ENCODE peak calls at places on chromosomes 1 and 21, in six cellular contexts. U is colonic mucosa, X is GM12864, P is Calu3, H is RWPE1, C is fibroblast of lung. F is an unnamed sample.

GRCh38 chr1:20465187-20465586 is 20.8 kb downstream of the CAMK2N1 start:
- DNase-seq in H (no peak), X (no peak), U (no peak), P (no peak), C (no peak), F (no peak)

GRCh38 chr1:173853074-173853473 is 14.7 kb downstream of the GAS5 start:
- DNase-seq in X (no peak), H (no peak), U (no peak), P (no peak), C (peak; percentile 83), F (no peak)

GRCh38 chr1:169943963-169944526 is 50.3 kb upstream of the SCYL3 start:
- DNase-seq in U (no peak), P (no peak), X (no peak), H (no peak), C (no peak), F (no peak)

GRCh38 chr1:239603530-239603929 is 217.2 kb downstream of the CHRM3 start:
- DNase-seq in U (no peak), C (no peak), X (no peak), H (peak; percentile 31), P (no peak), F (no peak)

GRCh38 chr1:211111351-211111750 is 22.6 kb downstream of the KCNH1 start:
- DNase-seq in H (no peak), C (no peak), P (no peak), U (no peak), X (no peak), F (no peak)

GRCh38 chr1:41013024-41013423 is 8.5 kb downstream of the SLFNL1 start:
- DNase-seq in X (no peak), P (no peak), U (no peak), C (no peak), H (no peak), F (no peak)

GRCh38 chr1:85361106-85361505 is 84.7 kb upstream of the BCL10 start:
- DNase-seq in U (no peak), X (no peak), C (peak; percentile 96), P (peak; percentile 17), H (no peak), F (no peak)

GRCh38 chr1:8889925-8890785 is 11.7 kb upstream of the ENO1 start:
- DNase-seq in U (peak; percentile 53), H (peak; percentile 80), C (peak; percentile 93), P (peak; percentile 26), X (no peak), F (no peak)

GRCh38 chr1:197467881-197468280 is 199.8 kb downstream of the CRB1 start:
- DNase-seq in U (no peak), P (no peak), C (peak; percentile 92), X (no peak), H (no peak), F (no peak)

GRCh38 chr1:114745351-114745750 is 12.4 kb downstream of the CSDE1 start:
- DNase-seq in C (peak; percentile 72), P (no peak), U (no peak), X (no peak), H (no peak), F (no peak)

GRCh38 chr1:64505944-64506658 is 36.2 kb downstream of the CACHD1 start:
- DNase-seq in C (peak; percentile 31), H (no peak), X (no peak), P (peak; percentile 62), U (peak; percentile 63), F (no peak)

GRCh38 chr1:223331929-223332328 is 32.0 kb downstream of the SUSD4 start:
- DNase-seq in X (no peak), H (peak; percentile 50), P (no peak), C (peak; percentile 89), U (no peak), F (no peak)

GRCh38 chr1:89855413-89856123 is 34.7 kb downstream of the LRRC8D start:
- DNase-seq in P (no peak), U (no peak), C (peak; percentile 78), X (peak; percentile 24), H (peak; percentile 61), F (peak; percentile 52)

DNA sequence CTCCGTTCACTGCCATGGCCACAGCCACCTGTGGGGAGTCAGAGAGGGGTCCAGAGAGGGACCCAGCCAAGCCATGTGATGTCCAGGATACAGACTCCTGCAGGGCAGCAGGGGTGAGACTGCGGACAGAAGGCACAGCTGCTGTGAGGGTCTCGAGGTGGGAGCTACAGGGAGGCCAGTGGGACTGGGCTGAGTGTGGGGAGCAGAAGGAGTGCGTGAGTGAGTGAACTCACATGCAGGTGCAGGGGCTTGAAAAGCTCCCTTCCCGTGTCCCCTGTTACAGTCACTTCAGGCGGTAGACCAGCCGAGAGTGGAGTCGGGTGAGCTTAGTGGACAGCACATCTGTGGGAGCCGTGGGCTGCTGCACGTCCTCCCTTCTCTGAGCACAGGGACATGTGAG is 42.4 kb downstream of the S100B start:
- DNase-seq in P (no peak), U (no peak), C (no peak), X (no peak), H (no peak), F (no peak)
- TF ChIP-seq CTCF in P (no peak), U (no peak), C (no peak), X (no peak), H (no peak), F (no peak)

GRCh38 chr1:175564119-175564518 is 179.3 kb downstream of the TNR start:
- DNase-seq in P (no peak), H (no peak), U (no peak), C (no peak), X (no peak), F (no peak)

GRCh38 chr1:175564723-175565122 is 178.7 kb downstream of the TNR start:
- DNase-seq in X (no peak), H (no peak), U (no peak), C (no peak), P (no peak), F (no peak)

GRCh38 chr1:175572932-175573871 is 170.2 kb downstream of the TNR start:
- DNase-seq in C (no peak), U (no peak), X (no peak), H (peak; percentile 41), P (no peak), F (no peak)

GRCh38 chr1:175563556-175563955 is 179.8 kb downstream of the TNR start:
- DNase-seq in X (no peak), U (no peak), P (no peak), H (no peak), C (peak; percentile 10), F (no peak)

DNA sequence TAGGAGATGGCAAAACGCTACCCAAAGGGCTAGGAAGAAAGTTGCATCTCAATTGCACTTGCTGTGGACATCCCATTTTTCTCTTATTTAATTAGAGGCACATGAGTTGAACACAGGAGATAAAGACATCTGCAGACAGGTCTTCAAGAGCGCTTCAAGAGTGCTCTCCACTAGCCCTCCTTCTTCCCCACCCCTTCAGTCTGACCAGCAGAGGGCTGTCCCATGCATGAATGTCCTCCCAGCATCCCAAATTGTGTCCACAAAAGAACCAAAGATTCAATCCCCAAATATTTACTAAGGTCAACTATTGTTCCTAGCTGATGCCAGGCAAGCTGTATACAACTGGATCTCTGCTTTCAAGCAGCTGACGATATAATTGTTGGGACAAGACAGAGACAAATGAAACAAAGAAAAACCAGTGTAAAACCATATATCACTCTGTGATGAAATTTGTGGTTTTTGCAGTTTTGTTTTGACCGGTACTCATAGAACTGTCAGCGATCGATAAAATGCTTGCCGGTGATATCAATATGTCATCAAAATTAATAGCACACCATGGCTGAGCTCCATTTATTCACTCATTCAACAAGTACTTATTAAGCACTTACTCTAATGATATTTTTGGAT is 174.2 kb downstream of the TNR start:
- DNase-seq in H (no peak), C (no peak), X (no peak), U (no peak), P (no peak), F (no peak)
- TF ChIP-seq CTCF in H (no peak), C (no peak), X (peak; percentile 17), U (no peak), P (no peak), F (peak; percentile 2)

DNA sequence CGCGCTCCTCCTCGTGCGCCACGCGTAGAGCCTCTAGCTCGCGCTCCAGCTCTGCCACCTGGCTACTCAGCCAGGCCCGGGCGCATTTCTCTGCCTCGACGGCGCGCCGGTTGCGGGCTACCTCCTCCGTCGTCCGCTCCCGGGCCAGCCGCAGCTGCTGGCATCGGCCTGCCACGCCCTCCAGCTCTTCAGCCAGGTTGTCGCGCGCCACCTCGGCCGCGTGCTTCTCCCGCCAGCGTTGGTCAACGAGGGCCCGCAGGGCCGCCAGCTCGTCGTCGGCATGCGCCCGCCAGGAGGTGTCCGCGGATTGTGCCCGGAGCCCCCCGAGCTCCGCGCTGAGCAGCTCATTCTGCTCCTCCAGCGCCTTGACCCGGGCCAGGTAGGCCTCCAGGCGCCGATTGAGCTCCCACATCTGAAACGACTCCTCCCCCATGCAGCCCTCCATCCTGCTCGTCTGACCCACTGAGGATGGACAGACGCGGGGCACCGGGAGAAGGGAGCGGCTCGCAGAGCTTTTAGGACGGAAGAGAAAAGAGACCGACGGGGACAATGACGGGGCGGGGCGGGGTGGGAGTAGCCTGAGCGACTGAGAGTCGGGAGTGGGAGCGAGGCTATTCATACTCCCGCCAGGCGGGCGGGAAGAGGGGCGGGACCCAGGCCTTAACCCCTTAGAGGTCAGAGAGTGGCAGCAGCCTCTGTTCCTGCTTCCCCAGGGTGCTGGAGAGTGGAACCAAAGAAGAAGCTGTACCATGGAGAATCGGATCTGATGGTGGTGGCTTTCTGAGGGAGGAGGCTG is at the start of gene NES:
- DNase-seq in U (peak; percentile 59), P (peak; percentile 50), X (no peak), H (no peak), C (peak; percentile 60), F (no peak)
- TF ChIP-seq CTCF in U (no peak), P (no peak), X (no peak), H (no peak), C (no peak), F (no peak)

GRCh38 chr21:31181089-31181757 is 142.9 kb upstream of the KRTAP19-8 start:
- DNase-seq in X (no peak), U (no peak), H (no peak), P (no peak), C (no peak), F (no peak)

GRCh38 chr21:31184462-31184861 is 146.2 kb upstream of the KRTAP19-8 start:
- DNase-seq in X (peak; percentile 8), U (no peak), C (no peak), P (no peak), H (no peak), F (no peak)

GRCh38 chr21:31176725-31177124 is 138.4 kb upstream of the KRTAP19-8 start:
- DNase-seq in U (no peak), H (no peak), X (no peak), C (peak; percentile 64), P (no peak), F (no peak)

GRCh38 chr21:31182231-31183129 is 144.2 kb upstream of the KRTAP19-8 start:
- DNase-seq in H (no peak), P (no peak), U (no peak), X (no peak), C (no peak), F (no peak)

DNA sequence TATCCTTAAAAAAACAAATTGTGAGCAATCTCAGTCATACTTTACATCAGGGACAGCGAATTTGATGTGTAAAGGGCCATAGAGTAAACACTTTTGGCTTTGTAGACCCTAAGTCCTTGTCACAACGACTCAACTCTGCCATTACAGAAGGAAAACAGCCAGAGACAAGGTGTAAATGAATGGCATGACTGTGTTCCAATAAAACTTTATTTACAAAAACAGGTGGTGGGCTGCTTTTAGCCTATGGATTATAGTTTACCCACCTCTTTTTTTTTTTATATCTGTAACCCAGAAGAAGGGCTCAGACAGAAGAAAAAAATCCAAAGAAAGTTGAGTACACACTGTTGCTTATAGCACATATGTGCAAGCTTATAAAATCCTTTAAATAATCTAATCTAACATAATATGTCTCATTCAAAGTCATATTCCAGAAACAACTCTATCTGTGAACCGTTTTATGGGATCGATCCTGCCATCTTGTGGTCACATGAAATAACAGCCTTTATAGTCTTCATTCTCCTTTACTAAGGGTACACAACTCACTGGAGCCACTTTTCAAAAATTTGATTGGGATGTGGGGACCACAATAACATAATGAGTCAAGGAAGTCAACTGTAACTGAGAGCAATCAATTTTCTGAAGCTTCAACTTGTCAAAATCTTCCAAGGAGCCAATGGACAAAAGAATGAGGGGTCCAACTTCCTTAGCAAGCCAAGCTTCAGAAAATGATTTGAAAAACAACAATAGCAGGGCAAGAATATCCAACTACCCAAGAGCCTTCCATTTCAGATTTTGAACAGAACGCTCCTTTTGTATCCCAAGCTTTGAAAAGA is 142.2 kb upstream of the KRTAP19-8 start:
- DNase-seq in H (peak; percentile 44), C (peak; percentile 25), P (peak; percentile 2), X (peak; percentile 21), U (no peak), F (peak; percentile 49)
- TF ChIP-seq CTCF in H (peak; percentile 66), C (peak; percentile 45), P (no peak), X (peak; percentile 42), U (no peak), F (peak; percentile 47)

F was measured in GM13977.